ENCODE peak calls at places on chromosomes 5 and 9, in seven cellular contexts. One of them, this sample, is unnamed.

GRCh38 chr9:98977813-98978212 is 34.1 kb downstream of the COL15A1 start:
- DNase-seq in Calu3: no peak
- DNase-seq in cardiac fibroblast: no peak
- DNase-seq in astrocyte of the spinal cord: no peak
- DNase-seq in nephron progenitor cell: no peak
- DNase-seq in esophagus muscularis mucosa: no peak
- DNase-seq in GM23248: no peak
- DNase-seq in this sample: no peak

GRCh38 chr5:26121343-26121742 is 917.0 kb downstream of the CDH9 start:
- DNase-seq in Calu3: no peak
- DNase-seq in cardiac fibroblast: no peak
- DNase-seq in astrocyte of the spinal cord: no peak
- DNase-seq in nephron progenitor cell: no peak
- DNase-seq in esophagus muscularis mucosa: no peak
- DNase-seq in GM23248: peak
- DNase-seq in this sample: peak

GRCh38 chr5:56494300-56494704 is 261.2 kb upstream of the ANKRD55 start:
- DNase-seq in Calu3: no peak
- DNase-seq in cardiac fibroblast: peak
- DNase-seq in astrocyte of the spinal cord: no peak
- DNase-seq in nephron progenitor cell: peak
- DNase-seq in esophagus muscularis mucosa: no peak
- DNase-seq in GM23248: peak
- DNase-seq in this sample: no peak

GRCh38 chr5:1512541-1513291 is 11.0 kb downstream of the LPCAT1 start:
- DNase-seq in Calu3: no peak
- DNase-seq in cardiac fibroblast: no peak
- DNase-seq in astrocyte of the spinal cord: no peak
- DNase-seq in nephron progenitor cell: no peak
- DNase-seq in esophagus muscularis mucosa: no peak
- DNase-seq in GM23248: no peak
- DNase-seq in this sample: no peak

GRCh38 chr9:13478235-13478634 is 198.7 kb upstream of the MPDZ start:
- DNase-seq in Calu3: no peak
- DNase-seq in cardiac fibroblast: no peak
- DNase-seq in astrocyte of the spinal cord: peak
- DNase-seq in nephron progenitor cell: no peak
- DNase-seq in esophagus muscularis mucosa: no peak
- DNase-seq in GM23248: peak
- DNase-seq in this sample: no peak

GRCh38 chr5:90135979-90136378 is 273.6 kb downstream of the CETN3 start:
- DNase-seq in Calu3: peak
- DNase-seq in cardiac fibroblast: no peak
- DNase-seq in astrocyte of the spinal cord: no peak
- DNase-seq in nephron progenitor cell: peak
- DNase-seq in esophagus muscularis mucosa: no peak
- DNase-seq in GM23248: no peak
- DNase-seq in this sample: no peak

GRCh38 chr5:147169399-147169798 is 65.4 kb upstream of the STK32A start:
- DNase-seq in Calu3: peak
- DNase-seq in cardiac fibroblast: peak
- DNase-seq in astrocyte of the spinal cord: peak
- DNase-seq in nephron progenitor cell: no peak
- DNase-seq in esophagus muscularis mucosa: no peak
- DNase-seq in GM23248: peak
- DNase-seq in this sample: peak

GRCh38 chr5:85484982-85485574 is 1100.4 kb upstream of the EDIL3 start:
- DNase-seq in Calu3: no peak
- DNase-seq in cardiac fibroblast: no peak
- DNase-seq in astrocyte of the spinal cord: peak
- DNase-seq in nephron progenitor cell: no peak
- DNase-seq in esophagus muscularis mucosa: no peak
- DNase-seq in GM23248: no peak
- DNase-seq in this sample: peak

GRCh38 chr5:120703923-120704445 is 239.9 kb downstream of the PRR16 start:
- DNase-seq in Calu3: no peak
- DNase-seq in cardiac fibroblast: no peak
- DNase-seq in astrocyte of the spinal cord: no peak
- DNase-seq in nephron progenitor cell: no peak
- DNase-seq in esophagus muscularis mucosa: no peak
- DNase-seq in GM23248: no peak
- DNase-seq in this sample: no peak

GRCh38 chr9:123678878-123679329 is 251.0 kb downstream of the DENND1A start:
- DNase-seq in Calu3: no peak
- DNase-seq in cardiac fibroblast: peak
- DNase-seq in astrocyte of the spinal cord: no peak
- DNase-seq in nephron progenitor cell: no peak
- DNase-seq in esophagus muscularis mucosa: no peak
- DNase-seq in GM23248: no peak
- DNase-seq in this sample: no peak

GRCh38 chr5:154881986-154882385 is 23.6 kb downstream of the CNOT8 start:
- DNase-seq in Calu3: no peak
- DNase-seq in cardiac fibroblast: peak
- DNase-seq in astrocyte of the spinal cord: no peak
- DNase-seq in nephron progenitor cell: no peak
- DNase-seq in esophagus muscularis mucosa: no peak
- DNase-seq in GM23248: no peak
- DNase-seq in this sample: no peak

GRCh38 chr5:154771383-154771901 is 16.3 kb downstream of the LARP1 start:
- DNase-seq in Calu3: no peak
- DNase-seq in cardiac fibroblast: peak
- DNase-seq in astrocyte of the spinal cord: peak
- DNase-seq in nephron progenitor cell: no peak
- DNase-seq in esophagus muscularis mucosa: no peak
- DNase-seq in GM23248: peak
- DNase-seq in this sample: no peak

GRCh38 chr5:36607114-36607561 is 732 bp downstream of the SLC1A3 start:
- DNase-seq in Calu3: peak
- DNase-seq in cardiac fibroblast: peak
- DNase-seq in astrocyte of the spinal cord: peak
- DNase-seq in nephron progenitor cell: peak
- DNase-seq in esophagus muscularis mucosa: no peak
- DNase-seq in GM23248: peak
- DNase-seq in this sample: no peak

GRCh38 chr5:151492729-151493128 is 45.3 kb downstream of the SLC36A1 start:
- DNase-seq in Calu3: no peak
- DNase-seq in cardiac fibroblast: peak
- DNase-seq in astrocyte of the spinal cord: peak
- DNase-seq in nephron progenitor cell: no peak
- DNase-seq in esophagus muscularis mucosa: no peak
- DNase-seq in GM23248: peak
- DNase-seq in this sample: peak

GRCh38 chr9:82961504-82962125 is 101.3 kb downstream of the RASEF start:
- DNase-seq in Calu3: peak
- DNase-seq in cardiac fibroblast: peak
- DNase-seq in astrocyte of the spinal cord: peak
- DNase-seq in nephron progenitor cell: peak
- DNase-seq in esophagus muscularis mucosa: no peak
- DNase-seq in GM23248: peak
- DNase-seq in this sample: peak

GRCh38 chr5:14838396-14839319 is 32.9 kb downstream of the ANKH start:
- DNase-seq in Calu3: no peak
- DNase-seq in cardiac fibroblast: no peak
- DNase-seq in astrocyte of the spinal cord: no peak
- DNase-seq in nephron progenitor cell: no peak
- DNase-seq in esophagus muscularis mucosa: no peak
- DNase-seq in GM23248: no peak
- DNase-seq in this sample: no peak

This sample was measured in A172.